ENCODE peak calls at places on chromosomes 6 and 20, in eight cellular contexts. A is GM04503; J is progenitor cell of endocrine pancreas; T is KG1; Y is neural progenitor cell; Q is naive B cell; N is stimulated activated CD8-positive, alpha-beta memory T cell treated with anti-CD3 and anti-CD28 coated beads, Interleukin-15, amount 100 ng/mL, for 4 hours; C is fibroblast of pulmonary artery. W is an unnamed sample.

GRCh38 chr20:62900692-62901584 is 25.4 kb downstream of the DIDO1 start:
- DNase-seq in A (no peak), J (no peak), T (no peak), Y (peak), Q (no peak), N (no peak), C (peak), W (peak)

GRCh38 chr6:132179955-132180354 is 221.3 kb downstream of the MOXD1 start:
- DNase-seq in A (no peak), J (no peak), T (no peak), Y (no peak), Q (no peak), N (no peak), C (no peak), W (no peak)

GRCh38 chr6:130913119-130913518 is 85.9 kb downstream of the SMLR1 start:
- DNase-seq in A (no peak), J (no peak), T (no peak), Y (peak), Q (peak), N (no peak), C (no peak), W (no peak)

GRCh38 chr20:26163890-26164289 is 467.2 kb upstream of the ZNF337 start:
- DNase-seq in A (peak), J (no peak), T (no peak), Y (no peak), Q (no peak), N (no peak), C (peak), W (no peak)

GRCh38 chr6:157471077-157471686 is 90.2 kb downstream of the ZDHHC14 start:
- DNase-seq in A (no peak), J (no peak), T (no peak), Y (no peak), Q (no peak), N (no peak), C (no peak), W (no peak)

GRCh38 chr6:11606287-11606686 is 68.7 kb downstream of the TMEM170B start:
- DNase-seq in A (no peak), J (no peak), T (no peak), Y (no peak), Q (no peak), N (no peak), C (no peak), W (no peak)

GRCh38 chr6:6587696-6588063 is 840 bp upstream of the LY86 start:
- DNase-seq in A (no peak), J (no peak), T (no peak), Y (no peak), Q (no peak), N (no peak), C (no peak), W (no peak)

GRCh38 chr6:10555625-10556309 is 34.6 kb downstream of the GCNT2 start:
- DNase-seq in A (no peak), J (no peak), T (no peak), Y (peak), Q (no peak), N (no peak), C (peak), W (peak)

GRCh38 chr6:17988422-17988944 is 1.0 kb upstream of the KIF13A start:
- DNase-seq in A (no peak), J (no peak), T (no peak), Y (no peak), Q (no peak), N (no peak), C (no peak), W (no peak)

GRCh38 chr6:41466437-41466990 is 79.7 kb upstream of the FOXP4 start:
- DNase-seq in A (no peak), J (no peak), T (no peak), Y (no peak), Q (no peak), N (no peak), C (peak), W (no peak)

GRCh38 chr20:10863337-10864060 is 189.7 kb upstream of the JAG1 start:
- DNase-seq in A (peak), J (no peak), T (no peak), Y (no peak), Q (no peak), N (no peak), C (peak), W (no peak)

GRCh38 chr20:10651227-10651990 is 22.4 kb downstream of the JAG1 start:
- DNase-seq in A (no peak), J (no peak), T (no peak), Y (no peak), Q (no peak), N (no peak), C (peak), W (no peak)

GRCh38 chr6:15063253-15063853 is 182.5 kb upstream of the JARID2 start:
- DNase-seq in A (no peak), J (no peak), T (no peak), Y (no peak), Q (peak), N (no peak), C (peak), W (no peak)

GRCh38 chr6:129605962-129606361 is 104.0 kb downstream of the ARHGAP18 start:
- DNase-seq in A (no peak), J (no peak), T (no peak), Y (no peak), Q (no peak), N (no peak), C (no peak), W (no peak)

GRCh38 chr20:37349517-37350491 is 3.9 kb downstream of the SRC start:
- DNase-seq in A (no peak), J (no peak), T (no peak), Y (no peak), Q (no peak), N (no peak), C (peak), W (no peak)

GRCh38 chr6:158969148-158969547 is 30.9 kb downstream of the RSPH3 start:
- DNase-seq in A (no peak), J (no peak), T (no peak), Y (no peak), Q (no peak), N (no peak), C (peak), W (no peak)